ENCODE peak calls at places on chromosomes 2 and 18, in eight cellular contexts. U, W, I, P, D, F, G and H are unnamed samples.
A peak's percentile ranks its signal among the peaks of the same experiment; 100 is the strongest.

GRCh38 chr2:111149882-111150455 is 29.3 kb downstream of the BCL2L11 start:
- DNase-seq in U (no peak), W (no peak), I (no peak), P (no peak), D (no peak), F (no peak), G (no peak), H (no peak)

GRCh38 chr2:226387499-226387942 is 412.1 kb downstream of the IRS1 start:
- DNase-seq in U (no peak), W (no peak), I (no peak), P (no peak), D (no peak), F (no peak), G (no peak), H (no peak)

GRCh38 chr18:62741118-62741566 is 25.8 kb downstream of the PHLPP1 start:
- DNase-seq in U (peak; percentile 91), W (no peak), I (peak; percentile 11), P (no peak), D (peak; percentile 45), F (peak; percentile 77), G (no peak), H (peak; percentile 33)

GRCh38 chr2:40405440-40405839 is 46.5 kb downstream of the SLC8A1 start:
- DNase-seq in U (no peak), W (no peak), I (no peak), P (no peak), D (no peak), F (peak; percentile 78), G (no peak), H (no peak)

GRCh38 chr2:214261683-214262082 is 149.2 kb upstream of the VWC2L start:
- DNase-seq in U (peak; percentile 2), W (no peak), I (no peak), P (no peak), D (no peak), F (no peak), G (no peak), H (no peak)

GRCh38 chr18:25727281-25727680 is 363.1 kb downstream of the SS18 start:
- DNase-seq in U (no peak), W (no peak), I (no peak), P (no peak), D (no peak), F (no peak), G (no peak), H (no peak)

GRCh38 chr2:234690569-234691225 is 193.8 kb upstream of the ARL4C start:
- DNase-seq in U (no peak), W (no peak), I (no peak), P (no peak), D (no peak), F (peak; percentile 86), G (no peak), H (no peak)

GRCh38 chr2:222946700-222947278 is 86.0 kb downstream of the ACSL3 start:
- DNase-seq in U (no peak), W (no peak), I (no peak), P (no peak), D (no peak), F (no peak), G (no peak), H (no peak)

GRCh38 chr2:136402281-136402680 is 284.3 kb upstream of the CXCR4 start:
- DNase-seq in U (no peak), W (no peak), I (no peak), P (no peak), D (no peak), F (no peak), G (no peak), H (no peak)

GRCh38 chr2:231902598-231902997 is 23.6 kb downstream of the NPPC start:
- DNase-seq in U (no peak), W (no peak), I (no peak), P (no peak), D (no peak), F (no peak), G (no peak), H (no peak)

DNA sequence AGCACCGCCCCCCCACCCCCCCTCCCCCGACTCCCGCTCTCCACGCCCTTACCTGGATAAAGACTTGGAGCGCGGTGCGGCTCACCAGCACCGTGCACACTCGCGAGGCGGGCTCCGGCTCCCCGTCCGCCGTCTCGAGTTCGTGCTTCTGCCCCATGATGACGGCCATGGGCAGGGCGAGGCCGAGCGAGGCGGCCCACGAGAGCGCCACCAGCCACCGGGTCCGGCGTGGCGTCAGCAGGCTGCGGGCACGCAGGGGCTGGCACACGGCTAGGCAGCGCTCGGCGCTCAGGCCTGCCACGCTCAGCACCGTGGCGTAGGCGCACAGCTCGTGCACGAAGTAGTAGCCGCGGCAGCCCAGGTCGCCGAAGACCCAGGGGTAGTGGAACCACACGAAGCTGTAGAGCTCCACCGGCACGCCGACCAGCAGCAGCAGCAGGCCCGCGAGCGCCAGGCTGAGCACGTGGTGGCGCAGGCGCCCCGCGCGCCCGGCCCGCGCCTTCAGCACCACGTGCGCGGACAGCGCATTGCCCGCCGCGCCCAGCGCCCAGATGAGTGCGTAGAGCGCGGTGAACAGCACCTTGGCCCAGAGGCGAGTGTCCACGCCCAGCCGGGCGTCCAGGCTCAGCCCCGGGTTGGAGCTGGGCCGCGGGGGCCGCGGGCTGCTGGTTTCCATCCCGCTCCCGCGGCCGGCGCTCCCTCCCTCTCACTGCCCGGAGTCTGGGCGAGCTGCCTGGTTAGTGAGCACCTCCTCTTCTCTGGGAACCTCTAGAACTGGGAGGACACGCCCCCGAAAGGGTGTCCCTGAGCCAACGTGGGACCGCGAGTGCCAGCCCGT is at the start of gene NTSR2:
- DNase-seq in U (peak; percentile 61), W (peak; percentile 86), I (peak; percentile 48), P (peak; percentile 79), D (no peak), F (peak; percentile 60), G (peak; percentile 81), H (peak; percentile 49)
- TF ChIP-seq CTCF in U (no peak), W (no peak), I (no peak), P (no peak), D (no peak), F (no peak), G (no peak), H (no peak)

GRCh38 chr2:67646714-67647333 is 249.7 kb downstream of the ETAA1 start:
- DNase-seq in U (no peak), W (no peak), I (no peak), P (no peak), D (no peak), F (no peak), G (no peak), H (no peak)

GRCh38 chr2:67652679-67653078 is 255.5 kb downstream of the ETAA1 start:
- DNase-seq in U (no peak), W (no peak), I (no peak), P (no peak), D (no peak), F (no peak), G (no peak), H (no peak)

GRCh38 chr2:67645280-67646255 is 248.4 kb downstream of the ETAA1 start:
- DNase-seq in U (no peak), W (no peak), I (no peak), P (no peak), D (no peak), F (no peak), G (no peak), H (no peak)

GRCh38 chr2:67649331-67650071 is 252.4 kb downstream of the ETAA1 start:
- DNase-seq in U (peak; percentile 58), W (no peak), I (no peak), P (no peak), D (peak; percentile 75), F (peak; percentile 23), G (no peak), H (no peak)

GRCh38 chr2:67650292-67651133 is 253.4 kb downstream of the ETAA1 start:
- DNase-seq in U (peak; percentile 97), W (peak; percentile 71), I (peak; percentile 22), P (peak; percentile 79), D (peak; percentile 81), F (peak; percentile 86), G (peak; percentile 69), H (peak; percentile 18)
- TF ChIP-seq CTCF in U (peak; percentile 97), W (peak; percentile 46), I (peak; percentile 39), P (peak; percentile 62), D (no peak), F (peak; percentile 84), G (peak; percentile 31), H (no peak)

GRCh38 chr2:197930570-197931278 is 126.3 kb downstream of the PLCL1 start:
- DNase-seq in U (no peak), W (no peak), I (no peak), P (no peak), D (no peak), F (no peak), G (no peak), H (no peak)

GRCh38 chr2:197929008-197929885 is 124.9 kb downstream of the PLCL1 start:
- DNase-seq in U (no peak), W (no peak), I (peak; percentile 71), P (no peak), D (no peak), F (no peak), G (no peak), H (no peak)

GRCh38 chr2:197929886-197930227 is 125.5 kb downstream of the PLCL1 start:
- DNase-seq in U (no peak), W (no peak), I (no peak), P (no peak), D (no peak), F (no peak), G (no peak), H (no peak)

GRCh38 chr2:197932374-197932773 is 128.0 kb downstream of the PLCL1 start:
- DNase-seq in U (no peak), W (no peak), I (no peak), P (no peak), D (no peak), F (no peak), G (no peak), H (no peak)

DNA sequence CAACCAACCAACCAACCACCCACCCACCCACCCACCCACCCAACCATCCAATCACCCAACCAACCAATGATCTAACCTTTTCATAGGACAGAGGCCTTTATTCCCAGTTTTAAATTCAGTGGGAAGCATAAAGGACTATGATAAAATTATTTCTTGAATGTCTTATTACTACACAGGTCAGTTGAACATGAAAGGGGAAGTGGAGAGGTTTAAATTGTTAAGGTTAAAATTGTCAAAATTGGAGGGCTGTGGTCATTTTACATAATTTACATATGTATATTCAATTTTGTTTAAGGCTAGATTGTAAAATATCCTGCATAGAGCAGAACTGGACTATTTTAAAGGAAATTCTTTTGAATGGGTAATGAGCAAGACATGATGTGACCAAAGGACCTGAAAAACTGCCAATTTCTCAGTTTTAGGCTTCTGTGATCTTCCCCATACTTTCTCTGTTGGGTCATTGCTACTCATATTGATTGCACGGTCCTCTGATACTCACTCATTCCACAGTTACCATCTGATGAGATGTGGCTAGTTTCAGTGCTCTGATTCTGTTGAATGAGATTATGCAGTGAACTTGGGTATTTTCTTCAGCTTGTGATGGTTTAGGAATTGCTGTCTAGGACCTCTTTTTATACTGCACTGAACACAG is 127.4 kb downstream of the PLCL1 start:
- DNase-seq in U (no peak), W (no peak), I (no peak), P (no peak), D (no peak), F (no peak), G (no peak), H (no peak)
- TF ChIP-seq CTCF in U (no peak), W (no peak), I (no peak), P (no peak), D (no peak), F (no peak), G (no peak), H (no peak)

GRCh38 chr2:112275314-112275886 is at the start of gene ZC3H6:
- DNase-seq in U (peak; percentile 99), W (peak; percentile 99), I (peak; percentile 96), P (peak; percentile 99), D (peak; percentile 99), F (peak; percentile 99), G (peak; percentile 99), H (peak; percentile 99)
- TF ChIP-seq CTCF in U (peak; percentile 15), W (peak; percentile 39), I (peak; percentile 15), P (no peak), D (no peak), F (peak; percentile 7), G (no peak), H (no peak)